ENCODE peak calls at places on chromosomes 13 and 19, in seven cellular contexts. One of them, this sample, is unnamed.

GRCh38 chr13:100707818-100708740 is 33.5 kb upstream of the TMTC4 start:
- DNase-seq in tibial artery: no peak
- DNase-seq in mucosa of descending colon: no peak
- DNase-seq in pancreas: no peak
- DNase-seq in non-pigmented ciliary epithelial cell: peak; percentile 34
- DNase-seq in HAP-1: no peak
- DNase-seq in stromal cell of bone marrow: peak; percentile 3
- DNase-seq in this sample: no peak

GRCh38 chr19:6724631-6725185 is 4.3 kb upstream of the C3 start:
- DNase-seq in pancreas: no peak
- DNase-seq in non-pigmented ciliary epithelial cell: no peak
- DNase-seq in HAP-1: no peak
- DNase-seq in tibial artery: no peak
- DNase-seq in stromal cell of bone marrow: no peak
- DNase-seq in mucosa of descending colon: no peak
- DNase-seq in this sample: no peak

GRCh38 chr19:58117841-58118575 is 20.0 kb upstream of the ZSCAN18 start:
- DNase-seq in pancreas: no peak
- DNase-seq in non-pigmented ciliary epithelial cell: no peak
- DNase-seq in tibial artery: no peak
- DNase-seq in mucosa of descending colon: no peak
- DNase-seq in stromal cell of bone marrow: no peak
- DNase-seq in HAP-1: no peak
- DNase-seq in this sample: no peak

GRCh38 chr19:4208385-4209094 is 20.8 kb upstream of the EBI3 start:
- DNase-seq in HAP-1: no peak
- DNase-seq in tibial artery: no peak
- DNase-seq in non-pigmented ciliary epithelial cell: no peak
- DNase-seq in pancreas: no peak
- DNase-seq in stromal cell of bone marrow: no peak
- DNase-seq in mucosa of descending colon: peak; percentile 63
- DNase-seq in this sample: peak; percentile 50

GRCh38 chr19:36488816-36489138 is 584 bp downstream of the ZNF566 start:
- DNase-seq in mucosa of descending colon: no peak
- DNase-seq in non-pigmented ciliary epithelial cell: no peak
- DNase-seq in HAP-1: peak; percentile 25
- DNase-seq in pancreas: no peak
- DNase-seq in stromal cell of bone marrow: no peak
- DNase-seq in tibial artery: no peak
- DNase-seq in this sample: no peak

GRCh38 chr13:106566682-106567420 is 1.1 kb downstream of the ARGLU1 start:
- DNase-seq in mucosa of descending colon: peak; percentile 75
- DNase-seq in pancreas: peak; percentile 56
- DNase-seq in stromal cell of bone marrow: peak; percentile 25
- DNase-seq in non-pigmented ciliary epithelial cell: no peak
- DNase-seq in HAP-1: peak; percentile 59
- DNase-seq in tibial artery: peak; percentile 81
- DNase-seq in this sample: peak; percentile 70

GRCh38 chr19:57111329-57111644 is 8.5 kb upstream of the USP29 start:
- DNase-seq in HAP-1: no peak
- DNase-seq in non-pigmented ciliary epithelial cell: no peak
- DNase-seq in stromal cell of bone marrow: no peak
- DNase-seq in pancreas: no peak
- DNase-seq in tibial artery: no peak
- DNase-seq in mucosa of descending colon: no peak
- DNase-seq in this sample: no peak

GRCh38 chr13:48985751-48986150 is 10.0 kb downstream of the FNDC3A start:
- DNase-seq in mucosa of descending colon: no peak
- DNase-seq in tibial artery: no peak
- DNase-seq in non-pigmented ciliary epithelial cell: no peak
- DNase-seq in stromal cell of bone marrow: no peak
- DNase-seq in pancreas: no peak
- DNase-seq in HAP-1: no peak
- DNase-seq in this sample: no peak

GRCh38 chr13:24985102-24985501 is 110.8 kb upstream of the PABPC3 start:
- DNase-seq in tibial artery: no peak
- DNase-seq in HAP-1: no peak
- DNase-seq in non-pigmented ciliary epithelial cell: no peak
- DNase-seq in pancreas: no peak
- DNase-seq in stromal cell of bone marrow: no peak
- DNase-seq in mucosa of descending colon: no peak
- DNase-seq in this sample: no peak

GRCh38 chr19:13938361-13939027 is at the start of gene PODNL1:
- DNase-seq in tibial artery: peak; percentile 80
- DNase-seq in stromal cell of bone marrow: peak; percentile 66
- DNase-seq in mucosa of descending colon: no peak
- DNase-seq in pancreas: no peak
- DNase-seq in HAP-1: no peak
- DNase-seq in non-pigmented ciliary epithelial cell: no peak
- DNase-seq in this sample: peak; percentile 62

GRCh38 chr19:4534836-4535658 is at the start of gene PLIN5:
- DNase-seq in pancreas: peak; percentile 99
- DNase-seq in stromal cell of bone marrow: no peak
- DNase-seq in non-pigmented ciliary epithelial cell: no peak
- DNase-seq in tibial artery: no peak
- DNase-seq in mucosa of descending colon: peak; percentile 87
- DNase-seq in HAP-1: peak; percentile 82
- DNase-seq in this sample: no peak

GRCh38 chr19:38274734-38275133 is 10.4 kb downstream of the SPINT2 start:
- DNase-seq in pancreas: no peak
- DNase-seq in stromal cell of bone marrow: no peak
- DNase-seq in non-pigmented ciliary epithelial cell: no peak
- DNase-seq in mucosa of descending colon: peak; percentile 57
- DNase-seq in tibial artery: no peak
- DNase-seq in HAP-1: no peak
- DNase-seq in this sample: no peak

GRCh38 chr13:43822969-43823368 is 36.2 kb upstream of the ENOX1 start:
- DNase-seq in tibial artery: no peak
- DNase-seq in stromal cell of bone marrow: no peak
- DNase-seq in mucosa of descending colon: no peak
- DNase-seq in non-pigmented ciliary epithelial cell: no peak
- DNase-seq in pancreas: no peak
- DNase-seq in HAP-1: no peak
- DNase-seq in this sample: no peak

GRCh38 chr13:109989155-109989554 is 202.8 kb upstream of the IRS2 start:
- DNase-seq in stromal cell of bone marrow: peak; percentile 49
- DNase-seq in non-pigmented ciliary epithelial cell: no peak
- DNase-seq in HAP-1: no peak
- DNase-seq in pancreas: no peak
- DNase-seq in mucosa of descending colon: no peak
- DNase-seq in tibial artery: no peak
- DNase-seq in this sample: peak; percentile 65

GRCh38 chr19:38691938-38692457 is 44.5 kb downstream of the ACTN4 start:
- DNase-seq in mucosa of descending colon: no peak
- DNase-seq in stromal cell of bone marrow: peak; percentile 80
- DNase-seq in non-pigmented ciliary epithelial cell: peak; percentile 95
- DNase-seq in tibial artery: peak; percentile 96
- DNase-seq in pancreas: no peak
- DNase-seq in HAP-1: no peak
- DNase-seq in this sample: peak; percentile 100

GRCh38 chr19:38693380-38694223 is 46.2 kb downstream of the ACTN4 start:
- DNase-seq in non-pigmented ciliary epithelial cell: no peak
- DNase-seq in stromal cell of bone marrow: peak; percentile 36
- DNase-seq in pancreas: no peak
- DNase-seq in tibial artery: no peak
- DNase-seq in HAP-1: no peak
- DNase-seq in mucosa of descending colon: no peak
- DNase-seq in this sample: peak; percentile 84

GRCh38 chr13:25286308-25286968 is 850 bp downstream of the MTMR6 start:
- DNase-seq in stromal cell of bone marrow: no peak
- DNase-seq in mucosa of descending colon: no peak
- DNase-seq in HAP-1: no peak
- DNase-seq in pancreas: no peak
- DNase-seq in tibial artery: no peak
- DNase-seq in non-pigmented ciliary epithelial cell: no peak
- DNase-seq in this sample: peak; percentile 47

GRCh38 chr13:98216135-98216565 is 39.1 kb upstream of the RNF113B start:
- DNase-seq in stromal cell of bone marrow: peak; percentile 59
- DNase-seq in non-pigmented ciliary epithelial cell: peak; percentile 69
- DNase-seq in pancreas: peak; percentile 64
- DNase-seq in HAP-1: no peak
- DNase-seq in mucosa of descending colon: no peak
- DNase-seq in tibial artery: peak; percentile 87
- DNase-seq in this sample: peak; percentile 89

GRCh38 chr19:9934132-9934950 is 2.0 kb downstream of the OLFM2 start:
- DNase-seq in pancreas: peak; percentile 89
- DNase-seq in mucosa of descending colon: peak; percentile 74
- DNase-seq in tibial artery: peak; percentile 77
- DNase-seq in stromal cell of bone marrow: no peak
- DNase-seq in HAP-1: peak; percentile 65
- DNase-seq in non-pigmented ciliary epithelial cell: no peak
- DNase-seq in this sample: peak; percentile 50

This sample was measured in HCEC 1CT.